ENCODE peak calls at places on chromosomes 2 and 18, in eight cellular contexts. W is tibial nerve, E is upper lobe of left lung, C is transverse colon, R is thoracic aorta, P is OCI-LY7, F is BJ, A is foreskin fibroblast. U is an unnamed sample.

GRCh38 chr18:36772339-36772738 is 56.5 kb downstream of the TPGS2 start:
- DNase-seq in W (no peak), E (no peak), C (no peak), R (no peak), P (no peak), F (peak; percentile 70), A (peak; percentile 79), U (no peak)

GRCh38 chr2:16112972-16113560 is 172.7 kb downstream of the MYCN start:
- DNase-seq in W (no peak), E (no peak), C (no peak), R (no peak), P (no peak), F (no peak), A (no peak), U (no peak)

GRCh38 chr2:195407782-195408181 is 249.2 kb upstream of the SLC39A10 start:
- DNase-seq in W (no peak), E (no peak), C (no peak), R (no peak), P (no peak), F (no peak), A (peak; percentile 49), U (peak; percentile 81)

GRCh38 chr2:68749345-68749744 is 14.7 kb downstream of the ARHGAP25 start:
- DNase-seq in W (no peak), E (no peak), C (no peak), R (no peak), P (no peak), F (no peak), A (no peak), U (no peak)

GRCh38 chr2:25606892-25607291 is 66.5 kb downstream of the DTNB start:
- DNase-seq in W (no peak), E (no peak), C (no peak), R (no peak), P (peak; percentile 47), F (no peak), A (peak; percentile 66), U (peak; percentile 58)

GRCh38 chr2:37916512-37917082 is 8.5 kb upstream of the RMDN2 start:
- DNase-seq in W (peak; percentile 41), E (peak; percentile 76), C (peak; percentile 55), R (peak; percentile 28), P (no peak), F (peak; percentile 93), A (peak; percentile 95), U (peak; percentile 98)

GRCh38 chr2:8606649-8607550 is 75.0 kb upstream of the ID2 start:
- DNase-seq in W (no peak), E (peak; percentile 14), C (no peak), R (no peak), P (no peak), F (no peak), A (no peak), U (no peak)

GRCh38 chr2:78175642-78176041 is 653.5 kb upstream of the LRRTM4 start:
- DNase-seq in W (no peak), E (no peak), C (no peak), R (no peak), P (no peak), F (no peak), A (no peak), U (no peak)

GRCh38 chr18:55404811-55405654 is 183.0 kb downstream of the TCF4 start:
- DNase-seq in W (no peak), E (no peak), C (no peak), R (no peak), P (no peak), F (no peak), A (peak; percentile 43), U (no peak)

GRCh38 chr2:14756981-14757657 is 124.6 kb downstream of the LRATD1 start:
- DNase-seq in W (peak; percentile 15), E (no peak), C (no peak), R (no peak), P (no peak), F (peak; percentile 48), A (peak; percentile 85), U (peak; percentile 97)

DNA sequence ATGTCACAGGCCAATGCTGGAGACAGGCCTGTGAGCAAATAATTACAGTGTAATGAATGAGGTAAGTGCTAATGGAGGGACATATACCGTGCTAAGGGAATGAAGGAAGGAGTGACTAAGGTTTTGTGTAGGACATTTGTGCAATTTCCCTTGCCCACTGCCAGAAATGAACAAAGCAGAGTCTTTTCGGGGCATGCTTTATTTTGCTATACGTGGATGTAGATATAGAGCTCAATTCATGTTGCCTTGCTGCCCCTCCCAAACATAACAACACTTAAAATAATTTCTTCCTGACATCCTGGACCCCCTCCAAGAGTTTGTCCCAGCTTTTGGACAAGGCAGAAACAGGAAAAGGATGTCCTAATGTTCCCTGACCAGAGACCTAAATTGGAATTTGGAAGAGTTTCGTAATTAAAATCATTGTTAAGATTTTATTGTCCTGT is 23.7 kb upstream of the CD28 start:
- DNase-seq in W (peak; percentile 41), E (no peak), C (no peak), R (no peak), P (no peak), F (no peak), A (peak; percentile 74), U (peak; percentile 88)
- H3K4me3 ChIP-seq in W (no peak overlapping the region), E (no peak overlapping the region), C (no peak overlapping the region), R (peak overlapping the region; percentile 47), P (no peak overlapping the region), F (no peak overlapping the region), A (no peak overlapping the region), U (no peak overlapping the region)

GRCh38 chr2:109333414-109334194 is 204.6 kb downstream of the SH3RF3 start:
- DNase-seq in W (no peak), E (no peak), C (no peak), R (no peak), P (no peak), F (no peak), A (peak; percentile 57), U (no peak)
- TF ChIP-seq CTCF in W (peak; percentile 9), E (peak; percentile 42), C (no peak), R (no peak), P (no peak), F (peak; percentile 41), A (peak; percentile 26), U (no peak)

GRCh38 chr18:8720141-8720540 is 14.8 kb downstream of the MTCL1 start:
- DNase-seq in W (no peak), E (no peak), C (no peak), R (no peak), P (no peak), F (no peak), A (no peak), U (no peak)

GRCh38 chr18:8722946-8723477 is 17.7 kb downstream of the MTCL1 start:
- DNase-seq in W (no peak), E (no peak), C (no peak), R (no peak), P (no peak), F (no peak), A (no peak), U (no peak)

GRCh38 chr18:8719192-8719591 is 13.8 kb downstream of the MTCL1 start:
- DNase-seq in W (no peak), E (no peak), C (no peak), R (no peak), P (no peak), F (no peak), A (no peak), U (no peak)

GRCh38 chr18:8721094-8721669 is 15.8 kb downstream of the MTCL1 start:
- DNase-seq in W (no peak), E (no peak), C (no peak), R (no peak), P (no peak), F (no peak), A (no peak), U (no peak)

DNA sequence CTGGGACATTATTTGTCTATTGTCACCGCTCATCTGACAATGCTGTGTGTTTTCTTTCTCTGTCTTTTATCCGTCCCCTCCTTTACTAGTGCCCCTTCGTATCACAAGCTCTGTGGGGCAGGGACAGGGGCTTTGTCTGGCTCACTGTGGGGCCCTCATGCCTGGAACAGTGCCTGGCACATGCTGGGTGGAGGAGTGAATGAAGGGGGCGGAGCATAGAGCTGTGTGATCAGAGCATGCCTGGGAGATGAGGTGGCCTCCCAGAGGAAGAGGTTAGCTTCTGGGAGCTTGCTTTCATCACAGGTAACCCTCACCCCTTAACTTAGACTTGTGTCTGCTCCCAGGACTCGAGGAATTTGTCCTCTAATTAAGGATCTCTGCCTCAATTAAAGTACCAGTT is 16.4 kb downstream of the MTCL1 start:
- DNase-seq in W (no peak), E (no peak), C (no peak), R (no peak), P (no peak), F (no peak), A (peak; percentile 59), U (peak; percentile 80)
- H3K4me3 ChIP-seq in W (no peak overlapping the region), E (no peak overlapping the region), C (no peak overlapping the region), R (no peak overlapping the region), P (no peak overlapping the region), F (no peak overlapping the region), A (no peak overlapping the region), U (no peak overlapping the region)

GRCh38 chr2:188013767-188014166 is 277.9 kb upstream of the GULP1 start:
- DNase-seq in W (no peak), E (no peak), C (no peak), R (no peak), P (no peak), F (no peak), A (no peak), U (no peak)

GRCh38 chr2:188022389-188022788 is 269.3 kb upstream of the GULP1 start:
- DNase-seq in W (no peak), E (no peak), C (no peak), R (no peak), P (no peak), F (no peak), A (no peak), U (no peak)

DNA sequence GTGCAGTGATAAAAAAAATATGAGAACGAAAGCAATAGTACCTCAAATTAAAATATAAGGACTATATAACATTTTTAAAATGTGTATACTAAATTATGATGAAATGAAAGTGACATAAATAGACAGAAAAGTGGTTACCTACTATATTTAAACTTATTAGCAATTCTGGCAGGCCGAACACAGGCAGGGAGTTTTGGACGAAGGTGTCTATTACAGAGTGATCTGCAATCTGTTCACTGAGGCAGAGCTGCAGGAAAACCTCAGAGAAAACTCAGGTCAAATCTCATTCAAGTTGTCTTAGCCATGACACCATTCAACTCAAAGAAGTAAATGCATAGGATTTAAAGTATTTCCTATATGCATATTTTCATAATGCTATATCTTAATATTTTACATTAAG is 274.8 kb upstream of the GULP1 start:
- DNase-seq in W (no peak), E (no peak), C (no peak), R (no peak), P (no peak), F (no peak), A (no peak), U (no peak)
- TF ChIP-seq CTCF in W (no peak), E (no peak), C (no peak), R (no peak), P (no peak), F (no peak), A (no peak), U (no peak)

DNA sequence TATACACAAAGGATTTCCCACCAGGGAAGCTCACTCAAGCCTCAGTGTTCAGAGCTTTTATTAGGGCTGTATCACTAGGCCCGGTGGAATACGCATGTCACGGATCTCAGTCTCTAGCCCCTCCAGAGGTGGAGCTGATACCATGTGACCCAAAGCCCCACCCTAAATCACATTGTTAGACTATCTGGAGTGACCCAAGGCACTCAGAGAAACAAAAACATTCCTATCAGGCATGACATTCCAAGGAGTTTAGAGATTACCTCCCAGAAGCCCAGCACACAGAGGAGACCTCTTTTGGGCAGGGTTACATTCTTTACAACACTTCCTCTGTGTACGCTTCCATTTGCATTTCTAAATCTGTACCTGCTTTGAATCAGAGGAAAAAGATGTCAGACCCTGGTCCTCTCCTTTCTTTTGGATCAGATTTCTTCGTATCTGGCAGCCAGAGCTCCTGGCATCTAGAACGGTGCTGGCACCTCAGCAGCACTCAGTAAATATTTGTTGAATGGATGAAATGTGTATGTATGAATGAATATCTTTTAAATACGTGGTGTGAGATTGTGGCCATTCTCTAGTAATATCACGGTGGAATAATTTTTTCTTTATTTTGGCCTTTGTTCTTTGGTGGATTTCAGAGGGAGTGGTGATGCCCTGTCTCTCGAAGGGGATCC is 37.7 kb upstream of the SMAD2 start:
- DNase-seq in W (no peak), E (no peak), C (no peak), R (no peak), P (no peak), F (no peak), A (no peak), U (no peak)
- H3K4me3 ChIP-seq in W (no peak overlapping the region), E (no peak overlapping the region), C (no peak overlapping the region), R (peak overlapping the region; percentile 16), P (no peak overlapping the region), F (no peak overlapping the region), A (no peak overlapping the region), U (no peak overlapping the region)